ENCODE peak calls at places on chromosomes 12 and 14, in seven cellular contexts. W is HFF-Myc, F is WERI-Rb-1, D is choroid plexus epithelial cell, A is MM.1S, H is HFFc6, Z is H1. P is an unnamed sample.
A peak's percentile ranks its signal among the peaks of the same experiment; 100 is the strongest.

GRCh38 chr12:132766380-132767085 is 4.9 kb upstream of the ANKLE2 start:
- DNase-seq in W (no peak), F (peak; percentile 32), D (no peak), A (no peak), H (no peak), Z (no peak), P (no peak)

GRCh38 chr12:3772380-3772779 is 19.5 kb upstream of the CRACR2A start:
- DNase-seq in W (no peak), F (no peak), D (peak; percentile 21), A (no peak), H (no peak), Z (no peak), P (no peak)

GRCh38 chr14:61569308-61569707 is 126.0 kb upstream of the HIF1A start:
- DNase-seq in W (no peak), F (no peak), D (no peak), A (no peak), H (no peak), Z (no peak), P (no peak)

GRCh38 chr14:59422069-59422881 is 42.9 kb downstream of the GPR135 start:
- DNase-seq in W (no peak), F (no peak), D (no peak), A (no peak), H (no peak), Z (no peak), P (no peak)

GRCh38 chr12:83823386-83824045 is 1089.1 kb downstream of the SLC6A15 start:
- DNase-seq in W (no peak), F (peak; percentile 91), D (peak; percentile 45), A (peak; percentile 87), H (no peak), Z (peak; percentile 78), P (no peak)

GRCh38 chr12:64678248-64678647 is 68.0 kb downstream of the RASSF3 start:
- DNase-seq in W (no peak), F (no peak), D (no peak), A (peak; percentile 48), H (no peak), Z (no peak), P (no peak)

GRCh38 chr14:30532264-30532663 is 26.7 kb upstream of the G2E3 start:
- DNase-seq in W (no peak), F (no peak), D (no peak), A (no peak), H (no peak), Z (no peak), P (no peak)

GRCh38 chr12:68667286-68667685 is 19.5 kb upstream of the NUP107 start:
- DNase-seq in W (no peak), F (no peak), D (no peak), A (no peak), H (no peak), Z (no peak), P (no peak)

GRCh38 chr14:104970231-104971068 is 7.7 kb downstream of the AHNAK2 start:
- DNase-seq in W (peak; percentile 59), F (peak; percentile 26), D (peak; percentile 89), A (no peak), H (peak; percentile 81), Z (no peak), P (peak; percentile 53)

GRCh38 chr14:23119362-23120327 is 590 bp upstream of the CEBPE start:
- DNase-seq in W (no peak), F (peak; percentile 56), D (no peak), A (no peak), H (no peak), Z (no peak), P (no peak)

GRCh38 chr14:63276016-63276415 is 42.7 kb downstream of the GPHB5 start:
- DNase-seq in W (no peak), F (no peak), D (no peak), A (no peak), H (no peak), Z (no peak), P (no peak)

GRCh38 chr14:63276492-63277342 is 42.0 kb downstream of the GPHB5 start:
- DNase-seq in W (peak; percentile 35), F (no peak), D (peak; percentile 76), A (no peak), H (peak; percentile 68), Z (no peak), P (peak; percentile 0)

GRCh38 chr14:63273091-63273490 is 45.6 kb downstream of the GPHB5 start:
- DNase-seq in W (no peak), F (no peak), D (no peak), A (no peak), H (no peak), Z (no peak), P (no peak)

GRCh38 chr14:63275611-63276010 is 43.1 kb downstream of the GPHB5 start:
- DNase-seq in W (no peak), F (no peak), D (no peak), A (no peak), H (no peak), Z (no peak), P (no peak)

GRCh38 chr14:63273717-63274673 is 44.7 kb downstream of the GPHB5 start:
- DNase-seq in W (no peak), F (no peak), D (no peak), A (no peak), H (no peak), Z (no peak), P (no peak)
- TF ChIP-seq CTCF in W (no peak), F (no peak), D (no peak), A (no peak), H (no peak), Z (no peak), P (no peak)

DNA sequence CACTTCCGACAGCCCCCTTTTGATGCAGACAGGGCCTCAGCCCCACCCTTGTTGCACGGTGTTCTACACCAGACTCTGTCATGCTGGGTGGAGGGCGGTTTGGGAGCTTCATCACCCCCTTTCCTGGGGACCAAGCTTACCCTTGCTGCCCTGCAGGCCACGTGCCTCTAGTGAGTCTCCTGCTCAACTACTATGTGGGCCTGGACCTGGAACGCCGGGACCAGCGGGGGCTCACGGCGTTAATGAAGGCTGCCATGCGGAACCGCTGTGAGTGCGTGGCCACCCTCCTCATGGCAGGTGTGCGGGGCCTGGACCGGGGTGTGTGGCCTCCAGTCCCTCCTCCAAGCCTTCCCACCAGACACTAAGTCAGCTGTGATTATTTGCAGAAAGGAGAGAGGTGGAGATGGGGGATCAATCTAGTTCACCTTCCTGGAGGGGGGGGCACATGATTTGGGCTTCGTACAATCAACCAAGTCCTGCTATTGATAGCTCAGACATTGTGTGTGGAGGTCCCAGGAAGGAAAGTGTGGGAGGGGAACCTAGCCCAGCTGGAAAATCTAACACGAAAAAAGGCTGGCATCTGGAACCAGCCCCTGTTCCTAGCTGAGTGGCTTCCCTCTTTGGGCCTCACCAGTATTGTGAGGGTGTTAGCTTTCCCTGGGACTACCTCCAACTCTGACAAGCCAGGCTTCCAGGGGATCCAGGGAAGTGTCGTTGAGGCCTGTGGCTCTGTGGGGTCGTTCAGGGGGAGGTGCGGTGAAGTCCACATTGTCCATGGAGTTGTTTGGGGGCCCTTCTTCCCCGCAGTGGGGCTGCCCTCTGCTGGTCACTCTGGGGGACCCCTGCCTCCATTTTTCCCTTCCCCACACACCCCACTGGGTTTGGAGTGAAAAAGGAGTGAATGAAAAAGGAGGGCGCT is 1.6 kb downstream of the ANKRD33 start:
- DNase-seq in W (no peak), F (peak; percentile 51), D (no peak), A (no peak), H (no peak), Z (no peak), P (no peak)
- TF ChIP-seq CTCF in W (peak; percentile 21), F (peak; percentile 65), D (peak; percentile 42), A (peak; percentile 9), H (peak; percentile 70), Z (peak; percentile 55), P (peak; percentile 22)

GRCh38 chr14:69039287-69039628 is 60.2 kb upstream of the ACTN1 start:
- DNase-seq in W (no peak), F (no peak), D (peak; percentile 64), A (no peak), H (peak; percentile 75), Z (no peak), P (no peak)
- TF ChIP-seq CTCF in W (no peak), F (no peak), D (no peak), A (no peak), H (no peak), Z (no peak), P (no peak)

GRCh38 chr12:112166051-112167015 is 41.0 kb downstream of the TRAFD1 start:
- DNase-seq in W (no peak), F (no peak), D (no peak), A (no peak), H (no peak), Z (no peak), P (no peak)
- TF ChIP-seq CTCF in W (no peak), F (no peak), D (no peak), A (no peak), H (no peak), Z (no peak), P (no peak)

GRCh38 chr12:95217377-95218163 is at the start of the genes FGD6 and VEZT:
- DNase-seq in W (peak; percentile 97), F (peak; percentile 99), D (peak; percentile 99), A (peak; percentile 99), H (peak; percentile 99), Z (peak; percentile 99), P (peak; percentile 98)
- TF ChIP-seq CTCF in W (peak; percentile 57), F (peak; percentile 51), D (peak; percentile 64), A (peak; percentile 51), H (peak; percentile 80), Z (no peak), P (peak; percentile 64)

GRCh38 chr12:32261638-32262037 is 137.7 kb upstream of the FGD4 start:
- DNase-seq in W (no peak), F (peak; percentile 50), D (no peak), A (no peak), H (no peak), Z (no peak), P (no peak)
- TF ChIP-seq CTCF in W (peak; percentile 31), F (peak; percentile 55), D (peak; percentile 21), A (peak; percentile 27), H (no peak), Z (peak; percentile 55), P (no peak)

P was measured in AG09319.